ENCODE peak calls at places on chromosomes 1 and 21, in five cellular contexts. One of them, this sample, is unnamed.

GRCh38 chr1:173488001-173488400 is 10.9 kb downstream of the PRDX6 start:
- DNase-seq in left ventricle myocardium inferior: no peak
- DNase-seq in CD8-positive, alpha-beta memory T cell: no peak
- DNase-seq in tibial artery: no peak
- DNase-seq in ovary: no peak
- DNase-seq in this sample: no peak

GRCh38 chr1:204455063-204455830 is 39.4 kb downstream of the PIK3C2B start:
- DNase-seq in left ventricle myocardium inferior: no peak
- DNase-seq in CD8-positive, alpha-beta memory T cell: no peak
- DNase-seq in tibial artery: no peak
- DNase-seq in ovary: no peak
- DNase-seq in this sample: no peak

GRCh38 chr1:14183312-14183711 is 415.2 kb upstream of the KAZN start:
- DNase-seq in left ventricle myocardium inferior: no peak
- DNase-seq in CD8-positive, alpha-beta memory T cell: no peak
- DNase-seq in tibial artery: no peak
- DNase-seq in ovary: no peak
- DNase-seq in this sample: no peak

GRCh38 chr21:37461494-37461893 is 94.9 kb downstream of the DYRK1A start:
- DNase-seq in left ventricle myocardium inferior: no peak
- DNase-seq in CD8-positive, alpha-beta memory T cell: no peak
- DNase-seq in tibial artery: no peak
- DNase-seq in ovary: no peak
- DNase-seq in this sample: no peak

GRCh38 chr1:37556712-37557196 is at the start of gene DNALI1:
- DNase-seq in left ventricle myocardium inferior: peak; percentile 82
- DNase-seq in CD8-positive, alpha-beta memory T cell: no peak
- DNase-seq in tibial artery: peak; percentile 76
- DNase-seq in ovary: peak; percentile 93
- DNase-seq in this sample: peak; percentile 89

GRCh38 chr1:50735443-50735842 is 224.6 kb downstream of the FAF1 start:
- DNase-seq in left ventricle myocardium inferior: no peak
- DNase-seq in CD8-positive, alpha-beta memory T cell: no peak
- DNase-seq in tibial artery: no peak
- DNase-seq in ovary: no peak
- DNase-seq in this sample: no peak

GRCh38 chr1:117312453-117313138 is 54.7 kb upstream of the MAN1A2 start:
- DNase-seq in left ventricle myocardium inferior: no peak
- DNase-seq in CD8-positive, alpha-beta memory T cell: no peak
- DNase-seq in tibial artery: no peak
- DNase-seq in ovary: no peak
- DNase-seq in this sample: no peak

GRCh38 chr1:14190508-14190907 is 408.0 kb upstream of the KAZN start:
- DNase-seq in left ventricle myocardium inferior: no peak
- DNase-seq in CD8-positive, alpha-beta memory T cell: no peak
- DNase-seq in tibial artery: no peak
- DNase-seq in ovary: no peak
- DNase-seq in this sample: no peak

GRCh38 chr1:44672956-44673674 is 1.2 kb downstream of the TMEM53 start:
- DNase-seq in left ventricle myocardium inferior: no peak
- DNase-seq in CD8-positive, alpha-beta memory T cell: no peak
- DNase-seq in tibial artery: no peak
- DNase-seq in ovary: no peak
- DNase-seq in this sample: no peak

GRCh38 chr21:26883768-26884167 is 38.6 kb upstream of the ADAMTS1 start:
- DNase-seq in left ventricle myocardium inferior: no peak
- DNase-seq in CD8-positive, alpha-beta memory T cell: no peak
- DNase-seq in tibial artery: no peak
- DNase-seq in ovary: no peak
- DNase-seq in this sample: no peak

GRCh38 chr21:45138199-45139002 is 64.0 kb downstream of the ADARB1 start:
- DNase-seq in left ventricle myocardium inferior: peak; percentile 59
- DNase-seq in CD8-positive, alpha-beta memory T cell: peak; percentile 76
- DNase-seq in tibial artery: peak; percentile 62
- DNase-seq in ovary: peak; percentile 67
- DNase-seq in this sample: no peak

GRCh38 chr21:35198004-35198403 is 148.9 kb upstream of the RUNX1 start:
- DNase-seq in left ventricle myocardium inferior: no peak
- DNase-seq in CD8-positive, alpha-beta memory T cell: no peak
- DNase-seq in tibial artery: no peak
- DNase-seq in ovary: no peak
- DNase-seq in this sample: no peak

GRCh38 chr21:42433946-42434551 is 30.3 kb downstream of the UBASH3A start:
- DNase-seq in left ventricle myocardium inferior: no peak
- DNase-seq in CD8-positive, alpha-beta memory T cell: no peak
- DNase-seq in tibial artery: no peak
- DNase-seq in ovary: no peak
- DNase-seq in this sample: no peak

GRCh38 chr1:116290920-116291465 is 82.1 kb upstream of the ATP1A1 start:
- DNase-seq in left ventricle myocardium inferior: no peak
- DNase-seq in CD8-positive, alpha-beta memory T cell: no peak
- DNase-seq in tibial artery: no peak
- DNase-seq in ovary: no peak
- DNase-seq in this sample: no peak

GRCh38 chr1:10696977-10697376 is 99.5 kb downstream of the CASZ1 start:
- DNase-seq in left ventricle myocardium inferior: no peak
- DNase-seq in CD8-positive, alpha-beta memory T cell: no peak
- DNase-seq in tibial artery: no peak
- DNase-seq in ovary: no peak
- DNase-seq in this sample: no peak

GRCh38 chr21:26881504-26882228 is 36.5 kb upstream of the ADAMTS1 start:
- DNase-seq in left ventricle myocardium inferior: no peak
- DNase-seq in CD8-positive, alpha-beta memory T cell: no peak
- DNase-seq in tibial artery: no peak
- DNase-seq in ovary: no peak
- DNase-seq in this sample: no peak

GRCh38 chr1:204623894-204624361 is 61.6 kb downstream of the LRRN2 start:
- DNase-seq in left ventricle myocardium inferior: no peak
- DNase-seq in CD8-positive, alpha-beta memory T cell: no peak
- DNase-seq in tibial artery: no peak
- DNase-seq in ovary: no peak
- DNase-seq in this sample: no peak

GRCh38 chr1:184428604-184429003 is 41.8 kb downstream of the C1orf21 start:
- DNase-seq in left ventricle myocardium inferior: no peak
- DNase-seq in CD8-positive, alpha-beta memory T cell: no peak
- DNase-seq in tibial artery: no peak
- DNase-seq in ovary: no peak
- DNase-seq in this sample: no peak

GRCh38 chr1:94122201-94122970 is 1.4 kb upstream of the ABCA4 start:
- DNase-seq in left ventricle myocardium inferior: no peak
- DNase-seq in CD8-positive, alpha-beta memory T cell: no peak
- DNase-seq in tibial artery: no peak
- DNase-seq in ovary: no peak
- DNase-seq in this sample: no peak

GRCh38 chr1:43294761-43295160 is 6.0 kb upstream of the TIE1 start:
- DNase-seq in left ventricle myocardium inferior: no peak
- DNase-seq in CD8-positive, alpha-beta memory T cell: no peak
- DNase-seq in tibial artery: no peak
- DNase-seq in ovary: no peak
- DNase-seq in this sample: no peak

GRCh38 chr1:10598088-10598712 is 123.5 kb downstream of the PEX14 start:
- DNase-seq in left ventricle myocardium inferior: no peak
- DNase-seq in CD8-positive, alpha-beta memory T cell: no peak
- DNase-seq in tibial artery: no peak
- DNase-seq in ovary: no peak
- DNase-seq in this sample: no peak

GRCh38 chr1:47830856-47831255 is 166.3 kb downstream of the TRABD2B start:
- DNase-seq in left ventricle myocardium inferior: no peak
- DNase-seq in CD8-positive, alpha-beta memory T cell: no peak
- DNase-seq in tibial artery: no peak
- DNase-seq in ovary: no peak
- DNase-seq in this sample: no peak

GRCh38 chr1:203954788-203955552 is 93.6 kb downstream of the SNRPE start:
- DNase-seq in left ventricle myocardium inferior: no peak
- DNase-seq in CD8-positive, alpha-beta memory T cell: no peak
- DNase-seq in tibial artery: no peak
- DNase-seq in ovary: no peak
- DNase-seq in this sample: no peak

GRCh38 chr1:176994926-176995596 is 169.5 kb downstream of the ASTN1 start:
- DNase-seq in left ventricle myocardium inferior: no peak
- DNase-seq in CD8-positive, alpha-beta memory T cell: no peak
- DNase-seq in tibial artery: no peak
- DNase-seq in ovary: no peak
- DNase-seq in this sample: no peak

GRCh38 chr21:17590443-17590842 is 22.3 kb downstream of the BTG3 start:
- DNase-seq in left ventricle myocardium inferior: no peak
- DNase-seq in CD8-positive, alpha-beta memory T cell: no peak
- DNase-seq in tibial artery: no peak
- DNase-seq in ovary: no peak
- DNase-seq in this sample: no peak

GRCh38 chr1:219567341-219567947 is 45.5 kb downstream of the ZC3H11B start:
- DNase-seq in left ventricle myocardium inferior: no peak
- DNase-seq in CD8-positive, alpha-beta memory T cell: no peak
- DNase-seq in tibial artery: no peak
- DNase-seq in ovary: no peak
- DNase-seq in this sample: no peak

GRCh38 chr1:245154429-245155185 is at the start of gene KIF26B:
- DNase-seq in left ventricle myocardium inferior: no peak
- DNase-seq in CD8-positive, alpha-beta memory T cell: no peak
- DNase-seq in tibial artery: no peak
- DNase-seq in ovary: peak; percentile 31
- DNase-seq in this sample: no peak

GRCh38 chr1:176575991-176576390 is 113.0 kb downstream of the PAPPA2 start:
- DNase-seq in left ventricle myocardium inferior: no peak
- DNase-seq in CD8-positive, alpha-beta memory T cell: no peak
- DNase-seq in tibial artery: no peak
- DNase-seq in ovary: no peak
- DNase-seq in this sample: no peak

GRCh38 chr1:229942508-229942907 is 124.5 kb upstream of the GALNT2 start:
- DNase-seq in left ventricle myocardium inferior: no peak
- DNase-seq in CD8-positive, alpha-beta memory T cell: no peak
- DNase-seq in tibial artery: no peak
- DNase-seq in ovary: no peak
- DNase-seq in this sample: no peak

GRCh38 chr21:33825898-33826297 is 89.7 kb downstream of the ATP5PO start:
- DNase-seq in left ventricle myocardium inferior: no peak
- DNase-seq in CD8-positive, alpha-beta memory T cell: no peak
- DNase-seq in tibial artery: no peak
- DNase-seq in ovary: no peak
- DNase-seq in this sample: no peak

GRCh38 chr1:162256287-162256686 is 120.4 kb downstream of the SPATA46 start:
- DNase-seq in left ventricle myocardium inferior: no peak
- DNase-seq in CD8-positive, alpha-beta memory T cell: no peak
- DNase-seq in tibial artery: no peak
- DNase-seq in ovary: no peak
- DNase-seq in this sample: peak; percentile 29

GRCh38 chr1:156019946-156020292 is 832 bp downstream of the SSR2 start:
- DNase-seq in left ventricle myocardium inferior: no peak
- DNase-seq in CD8-positive, alpha-beta memory T cell: no peak
- DNase-seq in tibial artery: no peak
- DNase-seq in ovary: no peak
- DNase-seq in this sample: no peak
- H3K4me1 ChIP-seq in left ventricle myocardium inferior: peaks cover 26% of the 10 kb centered on the region
- H3K4me1 ChIP-seq in CD8-positive, alpha-beta memory T cell: peaks cover 14% of the 10 kb centered on the region
- H3K4me1 ChIP-seq in tibial artery: peaks cover 9% of the 10 kb centered on the region
- H3K4me1 ChIP-seq in ovary: peaks cover 5% of the 10 kb centered on the region
- H3K4me1 ChIP-seq in this sample: no peaks in the 10 kb centered on the region

DNA sequence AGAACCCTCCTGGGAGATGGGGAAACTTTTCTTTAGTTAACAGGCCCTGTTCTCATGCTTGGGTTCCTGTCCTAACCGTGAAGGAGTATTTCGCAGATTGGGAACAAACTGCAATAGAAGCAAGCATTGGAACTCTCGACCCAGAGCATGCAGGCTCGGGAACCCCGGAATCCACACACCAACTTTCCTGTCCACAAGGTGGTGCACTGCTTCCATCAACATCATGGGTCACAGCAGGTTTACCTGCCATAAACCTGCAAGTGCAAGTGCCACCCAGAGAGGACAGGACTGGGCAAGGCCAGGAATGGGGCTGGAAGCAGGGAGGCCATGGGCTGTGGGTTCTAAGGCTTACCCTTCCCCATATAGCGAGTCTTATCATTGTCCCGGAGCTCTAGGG is 6.9 kb downstream of the ENO1 start:
- DNase-seq in left ventricle myocardium inferior: no peak
- DNase-seq in CD8-positive, alpha-beta memory T cell: no peak
- DNase-seq in tibial artery: no peak
- DNase-seq in ovary: no peak
- DNase-seq in this sample: no peak
- H3K4me1 ChIP-seq in left ventricle myocardium inferior: peaks cover 51% of the 10 kb centered on the region
- H3K4me1 ChIP-seq in CD8-positive, alpha-beta memory T cell: peaks cover 54% of the 10 kb centered on the region
- H3K4me1 ChIP-seq in tibial artery: peaks cover 43% of the 10 kb centered on the region
- H3K4me1 ChIP-seq in ovary: peaks cover 4% of the 10 kb centered on the region
- H3K4me1 ChIP-seq in this sample: peaks cover 38% of the 10 kb centered on the region

GRCh38 chr1:23528245-23528978 is 2.6 kb downstream of the E2F2 start:
- DNase-seq in left ventricle myocardium inferior: peak; percentile 80
- DNase-seq in CD8-positive, alpha-beta memory T cell: peak; percentile 90
- DNase-seq in tibial artery: peak; percentile 81
- DNase-seq in ovary: no peak
- DNase-seq in this sample: peak; percentile 83
- H3K4me1 ChIP-seq in left ventricle myocardium inferior: peaks cover 35% of the 10 kb centered on the region
- H3K4me1 ChIP-seq in CD8-positive, alpha-beta memory T cell: peaks cover 87% of the 10 kb centered on the region
- H3K4me1 ChIP-seq in tibial artery: peaks cover 17% of the 10 kb centered on the region
- H3K4me1 ChIP-seq in ovary: peaks cover 9% of the 10 kb centered on the region
- H3K4me1 ChIP-seq in this sample: peaks cover 16% of the 10 kb centered on the region

GRCh38 chr1:66352783-66353182 is 181.2 kb upstream of the SGIP1 start:
- DNase-seq in left ventricle myocardium inferior: no peak
- DNase-seq in CD8-positive, alpha-beta memory T cell: no peak
- DNase-seq in tibial artery: no peak
- DNase-seq in ovary: no peak
- DNase-seq in this sample: no peak
- H3K4me1 ChIP-seq in left ventricle myocardium inferior: peaks cover 98% of the 10 kb centered on the region
- H3K4me1 ChIP-seq in CD8-positive, alpha-beta memory T cell: peaks cover 90% of the 10 kb centered on the region
- H3K4me1 ChIP-seq in tibial artery: peaks cover 21% of the 10 kb centered on the region
- H3K4me1 ChIP-seq in ovary: no peaks in the 10 kb centered on the region
- H3K4me1 ChIP-seq in this sample: peaks cover 4% of the 10 kb centered on the region

DNA sequence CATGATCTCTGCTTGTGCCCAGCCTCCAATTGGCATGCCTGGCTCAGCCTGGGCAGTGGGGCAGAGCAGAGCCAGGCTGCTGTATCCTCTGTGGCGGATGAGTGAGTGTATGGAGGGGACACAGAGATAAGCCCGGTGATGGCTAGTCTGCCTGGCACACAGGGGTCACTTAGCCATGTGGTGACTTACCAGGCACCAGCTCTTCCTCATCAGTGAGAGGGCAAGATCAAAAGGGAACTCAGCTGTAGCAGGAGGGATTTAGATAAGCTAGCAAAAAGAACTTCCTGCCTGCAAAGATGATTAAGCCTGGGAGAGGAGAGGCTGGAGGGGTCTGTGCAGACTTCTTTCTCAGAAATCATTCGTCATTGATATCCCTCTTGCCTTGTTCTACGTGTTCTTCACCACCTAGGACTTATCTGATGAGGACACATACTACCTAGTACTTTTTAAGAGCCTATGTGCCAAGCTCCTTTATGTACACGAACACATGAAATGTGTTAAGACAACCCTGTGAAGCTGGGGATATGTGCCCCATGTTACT is 7.9 kb downstream of the KIF21B start:
- DNase-seq in left ventricle myocardium inferior: no peak
- DNase-seq in CD8-positive, alpha-beta memory T cell: no peak
- DNase-seq in tibial artery: no peak
- DNase-seq in ovary: no peak
- DNase-seq in this sample: no peak
- H3K4me1 ChIP-seq in left ventricle myocardium inferior: peaks cover 24% of the 10 kb centered on the region
- H3K4me1 ChIP-seq in CD8-positive, alpha-beta memory T cell: peaks cover 99% of the 10 kb centered on the region
- H3K4me1 ChIP-seq in tibial artery: peaks cover 14% of the 10 kb centered on the region
- H3K4me1 ChIP-seq in ovary: peaks cover 6% of the 10 kb centered on the region
- H3K4me1 ChIP-seq in this sample: no peaks in the 10 kb centered on the region

GRCh38 chr1:182614796-182615451 is 10.7 kb upstream of the RGS16 start:
- DNase-seq in left ventricle myocardium inferior: peak; percentile 84
- DNase-seq in CD8-positive, alpha-beta memory T cell: peak; percentile 61
- DNase-seq in tibial artery: peak; percentile 86
- DNase-seq in ovary: peak; percentile 84
- DNase-seq in this sample: peak; percentile 71
- H3K4me1 ChIP-seq in left ventricle myocardium inferior: peaks cover 37% of the 10 kb centered on the region
- H3K4me1 ChIP-seq in CD8-positive, alpha-beta memory T cell: peaks cover 29% of the 10 kb centered on the region
- H3K4me1 ChIP-seq in tibial artery: peaks cover 32% of the 10 kb centered on the region
- H3K4me1 ChIP-seq in ovary: peaks cover 6% of the 10 kb centered on the region
- H3K4me1 ChIP-seq in this sample: peaks cover 7% of the 10 kb centered on the region

GRCh38 chr21:22056904-22057303 is 1058.7 kb downstream of the NCAM2 start:
- DNase-seq in left ventricle myocardium inferior: no peak
- DNase-seq in CD8-positive, alpha-beta memory T cell: no peak
- DNase-seq in tibial artery: no peak
- DNase-seq in ovary: no peak
- DNase-seq in this sample: no peak
- H3K4me1 ChIP-seq in left ventricle myocardium inferior: no peaks in the 10 kb centered on the region
- H3K4me1 ChIP-seq in CD8-positive, alpha-beta memory T cell: no peaks in the 10 kb centered on the region
- H3K4me1 ChIP-seq in tibial artery: no peaks in the 10 kb centered on the region
- H3K4me1 ChIP-seq in ovary: no peaks in the 10 kb centered on the region
- H3K4me1 ChIP-seq in this sample: no peaks in the 10 kb centered on the region

This sample was measured in breast epithelium.